ENCODE peak calls at places on chromosomes 2 and 18, in five cellular contexts. One of them, this sample, is unnamed.

GRCh38 chr2:77640924-77641323 is 118.7 kb upstream of the LRRTM4 start:
- DNase-seq in foreskin fibroblast: no peak
- DNase-seq in AG10803: no peak
- DNase-seq in GM13976: no peak
- DNase-seq in MCF 10A: no peak
- DNase-seq in this sample: no peak

GRCh38 chr2:189013677-189014380 is 39.7 kb downstream of the COL3A1 start:
- DNase-seq in foreskin fibroblast: no peak
- DNase-seq in AG10803: peak; percentile 56
- DNase-seq in GM13976: no peak
- DNase-seq in MCF 10A: no peak
- DNase-seq in this sample: no peak

GRCh38 chr2:162524192-162524591 is 180.3 kb downstream of the GCA start:
- DNase-seq in foreskin fibroblast: no peak
- DNase-seq in AG10803: no peak
- DNase-seq in GM13976: no peak
- DNase-seq in MCF 10A: no peak
- DNase-seq in this sample: no peak

GRCh38 chr2:145623136-145623535 is 1103.2 kb upstream of the ZEB2 start:
- DNase-seq in foreskin fibroblast: peak; percentile 86
- DNase-seq in AG10803: peak; percentile 74
- DNase-seq in GM13976: no peak
- DNase-seq in MCF 10A: no peak
- DNase-seq in this sample: no peak

GRCh38 chr18:78293940-78294401 is 685.6 kb upstream of the SALL3 start:
- DNase-seq in foreskin fibroblast: no peak
- DNase-seq in AG10803: no peak
- DNase-seq in GM13976: peak; percentile 4
- DNase-seq in MCF 10A: no peak
- DNase-seq in this sample: no peak

GRCh38 chr2:164917296-164917903 is 37.9 kb downstream of the SLC38A11 start:
- DNase-seq in foreskin fibroblast: peak; percentile 41
- DNase-seq in AG10803: peak; percentile 27
- DNase-seq in GM13976: no peak
- DNase-seq in MCF 10A: peak; percentile 65
- DNase-seq in this sample: peak; percentile 22

GRCh38 chr2:8753609-8754008 is 71.8 kb downstream of the ID2 start:
- DNase-seq in foreskin fibroblast: no peak
- DNase-seq in AG10803: no peak
- DNase-seq in GM13976: peak; percentile 42
- DNase-seq in MCF 10A: no peak
- DNase-seq in this sample: no peak

GRCh38 chr2:83844490-83844889 is 614.6 kb downstream of the SUCLG1 start:
- DNase-seq in foreskin fibroblast: no peak
- DNase-seq in AG10803: no peak
- DNase-seq in GM13976: no peak
- DNase-seq in MCF 10A: peak; percentile 6
- DNase-seq in this sample: no peak

GRCh38 chr2:238106339-238106697 is 6.2 kb downstream of the ESPNL start:
- DNase-seq in foreskin fibroblast: no peak
- DNase-seq in AG10803: no peak
- DNase-seq in GM13976: no peak
- DNase-seq in MCF 10A: no peak
- DNase-seq in this sample: no peak

GRCh38 chr2:144596074-144596871 is 76.4 kb upstream of the ZEB2 start:
- DNase-seq in foreskin fibroblast: peak; percentile 58
- DNase-seq in AG10803: no peak
- DNase-seq in GM13976: no peak
- DNase-seq in MCF 10A: peak; percentile 56
- DNase-seq in this sample: no peak

GRCh38 chr18:34223164-34223892 is 1.4 kb downstream of the NOL4 start:
- DNase-seq in foreskin fibroblast: peak; percentile 10
- DNase-seq in AG10803: no peak
- DNase-seq in GM13976: peak; percentile 17
- DNase-seq in MCF 10A: no peak
- DNase-seq in this sample: no peak

GRCh38 chr2:23220687-23221086 is 164.3 kb upstream of the KLHL29 start:
- DNase-seq in foreskin fibroblast: no peak
- DNase-seq in AG10803: no peak
- DNase-seq in GM13976: no peak
- DNase-seq in MCF 10A: no peak
- DNase-seq in this sample: no peak

GRCh38 chr2:235765181-235765820 is 271.5 kb downstream of the AGAP1 start:
- DNase-seq in foreskin fibroblast: peak; percentile 83
- DNase-seq in AG10803: peak; percentile 90
- DNase-seq in GM13976: no peak
- DNase-seq in MCF 10A: peak; percentile 76
- DNase-seq in this sample: no peak

GRCh38 chr2:6372317-6372903 is 493.3 kb downstream of the CMPK2 start:
- DNase-seq in foreskin fibroblast: peak; percentile 80
- DNase-seq in AG10803: peak; percentile 87
- DNase-seq in GM13976: no peak
- DNase-seq in MCF 10A: peak; percentile 55
- DNase-seq in this sample: no peak

GRCh38 chr2:127694986-127695385 is 6.3 kb upstream of the SFT2D3 start:
- DNase-seq in foreskin fibroblast: peak; percentile 30
- DNase-seq in AG10803: no peak
- DNase-seq in GM13976: no peak
- DNase-seq in MCF 10A: no peak
- DNase-seq in this sample: no peak

GRCh38 chr2:220076734-220077133 is 449.3 kb downstream of the SLC4A3 start:
- DNase-seq in foreskin fibroblast: peak; percentile 96
- DNase-seq in AG10803: peak; percentile 82
- DNase-seq in GM13976: no peak
- DNase-seq in MCF 10A: no peak
- DNase-seq in this sample: no peak

GRCh38 chr2:165067958-165068612 is 112.8 kb upstream of the SLC38A11 start:
- DNase-seq in foreskin fibroblast: peak; percentile 47
- DNase-seq in AG10803: peak; percentile 27
- DNase-seq in GM13976: no peak
- DNase-seq in MCF 10A: no peak
- DNase-seq in this sample: peak; percentile 44

GRCh38 chr2:233385489-233386044 is 31.3 kb downstream of the DGKD start:
- DNase-seq in foreskin fibroblast: no peak
- DNase-seq in AG10803: no peak
- DNase-seq in GM13976: peak; percentile 69
- DNase-seq in MCF 10A: no peak
- DNase-seq in this sample: no peak

GRCh38 chr2:181218271-181218935 is 238.0 kb downstream of the UBE2E3 start:
- DNase-seq in foreskin fibroblast: no peak
- DNase-seq in AG10803: no peak
- DNase-seq in GM13976: no peak
- DNase-seq in MCF 10A: no peak
- DNase-seq in this sample: no peak

GRCh38 chr18:54357082-54357659 is 487 bp downstream of the STARD6 start:
- DNase-seq in foreskin fibroblast: no peak
- DNase-seq in AG10803: peak; percentile 0
- DNase-seq in GM13976: no peak
- DNase-seq in MCF 10A: no peak
- DNase-seq in this sample: no peak

GRCh38 chr2:10012963-10013461 is 30.3 kb upstream of the KLF11 start:
- DNase-seq in foreskin fibroblast: no peak
- DNase-seq in AG10803: no peak
- DNase-seq in GM13976: no peak
- DNase-seq in MCF 10A: no peak
- DNase-seq in this sample: no peak

GRCh38 chr2:76008001-76008702 is 297.4 kb upstream of the GCFC2 start:
- DNase-seq in foreskin fibroblast: no peak
- DNase-seq in AG10803: no peak
- DNase-seq in GM13976: no peak
- DNase-seq in MCF 10A: peak; percentile 15
- DNase-seq in this sample: no peak

GRCh38 chr2:110717734-110718133 is 14.6 kb upstream of the ACOXL start:
- DNase-seq in foreskin fibroblast: no peak
- DNase-seq in AG10803: no peak
- DNase-seq in GM13976: no peak
- DNase-seq in MCF 10A: peak; percentile 40
- DNase-seq in this sample: no peak

GRCh38 chr2:69113627-69114026 is 100.6 kb downstream of the ANTXR1 start:
- DNase-seq in foreskin fibroblast: peak; percentile 54
- DNase-seq in AG10803: peak; percentile 67
- DNase-seq in GM13976: no peak
- DNase-seq in MCF 10A: no peak
- DNase-seq in this sample: no peak

GRCh38 chr18:63298393-63299015 is 21.1 kb downstream of the BCL2 start:
- DNase-seq in foreskin fibroblast: no peak
- DNase-seq in AG10803: no peak
- DNase-seq in GM13976: no peak
- DNase-seq in MCF 10A: no peak
- DNase-seq in this sample: no peak

GRCh38 chr2:241855245-241855887 is 3.3 kb downstream of the PDCD1 start:
- DNase-seq in foreskin fibroblast: no peak
- DNase-seq in AG10803: no peak
- DNase-seq in GM13976: peak; percentile 29
- DNase-seq in MCF 10A: no peak
- DNase-seq in this sample: no peak

GRCh38 chr18:607930-608329 is 11.1 kb downstream of the CLUL1 start:
- DNase-seq in foreskin fibroblast: no peak
- DNase-seq in AG10803: no peak
- DNase-seq in GM13976: no peak
- DNase-seq in MCF 10A: no peak
- DNase-seq in this sample: no peak

DNA sequence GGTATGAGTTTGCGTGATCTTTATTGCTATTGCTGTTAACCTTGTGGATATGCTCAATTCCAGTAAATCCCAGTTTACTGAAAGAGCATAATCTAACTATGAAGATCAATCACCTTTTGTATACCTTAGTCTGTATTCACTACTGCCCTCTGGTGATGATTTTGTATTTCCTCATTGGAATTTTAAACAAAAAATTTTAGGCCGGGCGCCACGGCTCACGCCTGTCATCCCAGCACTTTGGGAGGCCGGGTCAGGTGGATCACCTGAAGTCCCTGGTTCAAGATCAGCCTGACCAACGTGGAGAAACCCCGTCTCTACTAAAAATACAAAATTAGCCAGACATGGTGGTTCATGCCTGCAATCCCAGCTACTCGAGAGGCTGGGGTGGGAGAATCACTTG is 5.1 kb downstream of the COMMD1 start:
- DNase-seq in foreskin fibroblast: peak; percentile 28
- DNase-seq in AG10803: no peak
- DNase-seq in GM13976: no peak
- DNase-seq in MCF 10A: peak; percentile 38
- DNase-seq in this sample: no peak
- TF ChIP-seq CTCF in foreskin fibroblast: peak; percentile 15
- TF ChIP-seq CTCF in AG10803: peak; percentile 28
- TF ChIP-seq CTCF in GM13976: no peak
- TF ChIP-seq CTCF in MCF 10A: no peak
- TF ChIP-seq CTCF in this sample: peak; percentile 33

DNA sequence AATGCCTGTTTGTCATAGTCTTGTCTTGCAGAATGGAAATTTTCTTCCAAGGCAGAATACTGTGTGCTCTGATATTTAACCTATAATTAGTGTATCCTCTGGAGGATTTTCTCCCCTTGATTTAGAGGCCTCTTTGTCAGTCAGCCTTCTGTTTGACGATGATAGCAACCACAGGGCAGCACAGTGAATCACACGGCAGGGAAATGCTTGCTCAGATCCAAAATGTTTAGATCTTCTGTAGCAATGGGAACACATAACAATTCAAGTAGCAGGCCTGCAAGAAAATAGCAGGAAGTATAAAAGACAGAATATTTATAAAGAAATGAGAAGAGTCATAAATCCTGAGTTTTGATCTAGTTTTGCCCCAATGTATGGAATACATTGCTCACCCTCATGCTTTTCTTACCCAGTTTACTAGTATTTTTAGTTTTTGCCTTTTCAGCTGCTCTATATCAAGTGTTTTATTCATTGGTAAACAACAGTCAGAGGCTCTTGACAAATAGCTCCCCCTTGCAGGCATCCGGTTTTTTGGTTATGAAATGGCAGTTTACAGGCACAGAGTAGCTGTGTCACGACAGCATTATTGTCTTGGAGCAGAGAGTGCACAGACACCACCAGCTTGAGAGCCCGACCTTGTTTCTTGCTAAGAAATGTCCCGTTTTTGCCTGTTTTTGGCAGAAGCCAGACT is 185.1 kb downstream of the MYO3B start:
- DNase-seq in foreskin fibroblast: no peak
- DNase-seq in AG10803: peak; percentile 44
- DNase-seq in GM13976: no peak
- DNase-seq in MCF 10A: peak; percentile 34
- DNase-seq in this sample: no peak
- TF ChIP-seq CTCF in foreskin fibroblast: no peak
- TF ChIP-seq CTCF in AG10803: peak; percentile 15
- TF ChIP-seq CTCF in GM13976: no peak
- TF ChIP-seq CTCF in MCF 10A: no peak
- TF ChIP-seq CTCF in this sample: no peak

DNA sequence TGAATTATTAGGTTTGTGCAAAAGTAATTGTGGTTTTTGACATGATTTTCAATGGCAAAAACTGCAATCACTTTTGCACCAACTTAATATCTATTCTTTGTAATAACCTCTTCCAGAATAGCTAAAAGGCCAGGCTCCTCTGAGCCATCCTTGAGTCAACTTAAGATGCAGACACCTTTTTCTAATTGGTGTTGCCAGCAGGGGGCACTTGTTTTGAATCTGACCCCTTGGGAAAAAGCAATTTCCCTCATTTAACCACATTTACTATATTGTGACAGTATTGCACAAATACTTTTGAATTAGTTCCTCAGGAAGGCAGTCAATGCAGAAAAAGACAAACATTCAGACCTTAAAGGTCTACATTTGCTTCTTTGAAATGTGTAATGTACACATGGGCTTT is 78.6 kb upstream of the GALNT5 start:
- DNase-seq in foreskin fibroblast: no peak
- DNase-seq in AG10803: no peak
- DNase-seq in GM13976: no peak
- DNase-seq in MCF 10A: no peak
- DNase-seq in this sample: no peak
- TF ChIP-seq CTCF in foreskin fibroblast: no peak
- TF ChIP-seq CTCF in AG10803: no peak
- TF ChIP-seq CTCF in GM13976: no peak
- TF ChIP-seq CTCF in MCF 10A: no peak
- TF ChIP-seq CTCF in this sample: peak; percentile 15

DNA sequence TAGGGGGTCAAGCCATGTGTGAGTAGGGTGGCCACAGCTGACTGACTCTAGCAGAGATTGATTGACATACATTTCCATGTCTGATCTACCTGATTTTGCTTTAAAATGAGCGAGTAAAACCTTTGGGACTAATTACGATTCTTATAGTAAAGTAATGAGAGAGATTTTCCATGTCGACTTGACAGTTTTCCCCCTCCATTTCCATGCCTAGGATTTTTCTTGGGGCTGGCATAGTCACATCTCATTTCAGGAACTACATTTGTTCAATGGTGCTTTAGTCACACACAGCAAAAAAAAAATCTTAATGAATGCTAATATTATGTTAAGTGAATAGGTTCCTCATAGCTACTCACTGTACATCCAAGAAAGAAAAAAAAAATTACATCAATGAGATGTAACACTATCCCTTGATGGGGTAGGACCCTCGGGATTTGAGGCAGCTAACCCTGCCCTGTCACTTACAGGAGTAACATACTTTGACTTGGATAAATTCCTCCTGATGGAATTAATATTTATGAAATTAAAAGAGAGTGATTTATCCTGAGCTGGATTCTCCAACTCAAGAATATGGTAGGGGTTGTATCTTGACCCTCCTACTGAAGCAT is 690.9 kb downstream of the TDRD15 start:
- DNase-seq in foreskin fibroblast: no peak
- DNase-seq in AG10803: no peak
- DNase-seq in GM13976: no peak
- DNase-seq in MCF 10A: no peak
- DNase-seq in this sample: no peak
- TF ChIP-seq CTCF in foreskin fibroblast: no peak
- TF ChIP-seq CTCF in AG10803: no peak
- TF ChIP-seq CTCF in GM13976: no peak
- TF ChIP-seq CTCF in MCF 10A: no peak
- TF ChIP-seq CTCF in this sample: no peak